ENCODE peak calls at places on chromosomes 11 and 22, in ten cellular contexts. R, S, B, N, Q, T, L, A, P and M are unnamed samples.
A peak's percentile ranks its signal among the peaks of the same experiment; 100 is the strongest.

GRCh38 chr11:94400075-94400838 is 962 bp downstream of the GPR83 start:
- DNase-seq in Q (no peak), N (no peak), A (no peak), L (no peak), T (no peak), P (no peak), S (no peak), R (no peak), B (no peak), M (no peak)

GRCh38 chr11:77066229-77067023 is at the start of gene CAPN5:
- DNase-seq in B (peak; percentile 86), Q (peak; percentile 94), R (peak; percentile 86), A (peak; percentile 91), S (peak; percentile 96), P (peak; percentile 88), T (peak; percentile 95), L (peak; percentile 85), N (peak; percentile 85), M (peak; percentile 93)

GRCh38 chr11:11701070-11701469 is 79.3 kb upstream of the GALNT18 start:
- DNase-seq in B (no peak), T (no peak), S (no peak), Q (no peak), A (no peak), L (no peak), N (no peak), R (peak; percentile 10), P (no peak), M (no peak)

GRCh38 chr11:106156290-106156937 is 79.0 kb downstream of the AASDHPPT start:
- DNase-seq in B (no peak), P (peak; percentile 38), N (no peak), S (no peak), L (peak; percentile 51), T (peak; percentile 10), R (peak; percentile 44), Q (peak; percentile 19), A (peak; percentile 38), M (no peak)

GRCh38 chr11:130420478-130421198 is 7.8 kb downstream of the ADAMTS8 start:
- DNase-seq in A (no peak), T (no peak), Q (no peak), S (no peak), N (no peak), B (no peak), P (no peak), R (no peak), L (no peak), M (no peak)

GRCh38 chr11:117815262-117815803 is 9.2 kb downstream of the FXYD2 start:
- DNase-seq in S (peak; percentile 61), L (no peak), B (peak; percentile 44), R (no peak), T (no peak), Q (no peak), N (no peak), P (peak; percentile 94), A (no peak), M (no peak)

GRCh38 chr22:27306771-27307170 is 494.8 kb downstream of the MN1 start:
- DNase-seq in Q (peak; percentile 25), P (no peak), N (no peak), A (no peak), B (no peak), R (no peak), S (no peak), T (no peak), L (no peak), M (no peak)

GRCh38 chr22:45785458-45785857 is 113.8 kb downstream of the ATXN10 start:
- DNase-seq in Q (peak; percentile 28), B (no peak), S (no peak), T (peak; percentile 31), P (no peak), A (no peak), N (no peak), L (no peak), R (no peak), M (no peak)

GRCh38 chr11:73797457-73797856 is 9.8 kb downstream of the MRPL48 start:
- DNase-seq in L (no peak), T (no peak), Q (no peak), R (no peak), N (no peak), B (no peak), A (no peak), P (no peak), S (no peak), M (no peak)

GRCh38 chr22:22228921-22229320 is 15.7 kb upstream of the VPREB1 start:
- DNase-seq in A (no peak), S (no peak), Q (no peak), B (no peak), R (no peak), P (no peak), L (no peak), N (no peak), T (no peak), M (no peak)

GRCh38 chr11:108224908-108225786 is 2.3 kb downstream of the ATM start:
- DNase-seq in T (no peak), R (no peak), S (no peak), N (no peak), Q (no peak), B (no peak), A (no peak), P (peak; percentile 67), L (no peak), M (no peak)

GRCh38 chr11:114237321-114238280 is 58.6 kb upstream of the NNMT start:
- DNase-seq in L (no peak), S (no peak), R (no peak), T (no peak), Q (no peak), A (no peak), B (no peak), N (no peak), P (no peak), M (no peak)

GRCh38 chr11:133942594-133942993 is 14.2 kb downstream of the IGSF9B start:
- DNase-seq in S (no peak), P (no peak), T (no peak), A (no peak), L (no peak), N (no peak), R (no peak), Q (no peak), B (no peak), M (no peak)

GRCh38 chr11:61897387-61898246 is 6.3 kb upstream of the FADS3 start:
- DNase-seq in S (peak; percentile 82), L (peak; percentile 61), T (peak; percentile 91), B (peak; percentile 85), N (no peak), A (peak; percentile 31), R (no peak), P (peak; percentile 76), Q (peak; percentile 83), M (no peak)

GRCh38 chr11:34809191-34810106 is 106.7 kb downstream of the APIP start:
- DNase-seq in Q (no peak), A (no peak), B (no peak), P (no peak), L (peak; percentile 33), S (no peak), N (no peak), R (no peak), T (no peak), M (no peak)

GRCh38 chr11:70225629-70226582 is 22.8 kb downstream of the FADD start:
- DNase-seq in P (no peak), Q (peak; percentile 94), N (no peak), R (no peak), B (no peak), A (no peak), T (no peak), L (no peak), S (peak; percentile 90), M (no peak)

GRCh38 chr22:48869161-48869560 is 958.5 kb downstream of the BRD1 start:
- DNase-seq in L (no peak), R (no peak), A (no peak), Q (no peak), N (peak; percentile 32), P (no peak), S (no peak), B (no peak), T (no peak), M (peak; percentile 75)

GRCh38 chr22:44024288-44024908 is at the start of gene PARVB:
- DNase-seq in L (no peak), B (peak; percentile 21), R (no peak), A (no peak), S (peak; percentile 50), Q (no peak), N (no peak), P (peak; percentile 54), T (no peak), M (no peak)

GRCh38 chr11:64870176-64870892 is 8.1 kb downstream of the EHD1 start:
- DNase-seq in A (no peak), R (no peak), Q (no peak), B (no peak), S (no peak), N (no peak), P (peak; percentile 13), L (no peak), T (no peak), M (no peak)

GRCh38 chr22:19767427-19768380 is 7.1 kb downstream of the TBX1 start:
- DNase-seq in L (no peak), P (no peak), B (no peak), T (no peak), Q (no peak), S (no peak), A (no peak), N (no peak), R (no peak), M (no peak)

GRCh38 chr22:45218974-45219373 is 21.7 kb downstream of the KIAA0930 start:
- DNase-seq in S (no peak), N (no peak), L (no peak), Q (no peak), A (no peak), B (peak; percentile 22), T (no peak), P (peak; percentile 83), R (no peak), M (no peak)

GRCh38 chr11:116563028-116563712 is 209.6 kb downstream of the BUD13 start:
- DNase-seq in B (no peak), S (no peak), A (no peak), N (no peak), Q (no peak), L (no peak), T (peak; percentile 20), P (no peak), R (peak; percentile 20), M (no peak)

GRCh38 chr22:40412441-40412840 is 42.0 kb downstream of the SGSM3 start:
- DNase-seq in A (no peak), T (no peak), S (peak; percentile 2), N (no peak), Q (no peak), B (no peak), P (peak; percentile 84), R (no peak), L (no peak), M (no peak)

GRCh38 chr11:26478710-26479109 is 93.4 kb downstream of the MUC15 start:
- DNase-seq in S (no peak), P (no peak), Q (no peak), L (no peak), T (no peak), R (no peak), A (no peak), B (no peak), N (no peak), M (no peak)

GRCh38 chr11:57641426-57641825 is 8.3 kb downstream of the YPEL4 start:
- DNase-seq in T (peak; percentile 78), R (no peak), Q (no peak), P (peak; percentile 67), S (no peak), A (peak; percentile 51), L (peak; percentile 53), B (no peak), N (no peak), M (no peak)

GRCh38 chr11:31757245-31757835 is 53.8 kb downstream of the PAX6 start:
- DNase-seq in S (no peak), N (no peak), L (no peak), A (peak; percentile 64), R (no peak), Q (no peak), P (no peak), T (no peak), B (no peak), M (no peak)

GRCh38 chr11:1127664-1128162 is 30.0 kb upstream of the MUC5AC start:
- DNase-seq in A (no peak), R (no peak), B (no peak), P (no peak), L (no peak), Q (no peak), N (no peak), S (no peak), T (no peak), M (no peak)

GRCh38 chr11:66563832-66564231 is 4.6 kb downstream of the CTSF start:
- DNase-seq in Q (no peak), R (no peak), L (no peak), A (no peak), S (no peak), P (no peak), B (no peak), N (no peak), T (no peak), M (no peak)